ENCODE peak calls at places on chromosomes 2 and 18, in six cellular contexts. X is H4, C is kidney, U is ureter, W is AG08395, A is AML-193. V is an unnamed sample.

GRCh38 chr2:205730701-205731271 is 48.5 kb downstream of the NRP2 start:
- DNase-seq in X (no peak), C (no peak), U (no peak), W (no peak), A (no peak), V (no peak)

GRCh38 chr2:54539683-54540082 is 83.6 kb downstream of the SPTBN1 start:
- DNase-seq in X (no peak), C (no peak), U (no peak), W (no peak), A (no peak), V (no peak)

GRCh38 chr2:65227035-65227470 is 578 bp upstream of the ACTR2 start:
- DNase-seq in X (peak), C (no peak), U (peak), W (peak), A (peak), V (peak)

GRCh38 chr2:104939570-104940235 is 85.8 kb downstream of the POU3F3 start:
- DNase-seq in X (no peak), C (peak), U (no peak), W (no peak), A (no peak), V (no peak)

GRCh38 chr18:75105551-75106254 is 103.2 kb downstream of the PTGR3 start:
- DNase-seq in X (no peak), C (no peak), U (peak), W (no peak), A (no peak), V (no peak)

GRCh38 chr2:117832905-117833613 is 18.6 kb downstream of the DDX18 start:
- DNase-seq in X (peak), C (no peak), U (no peak), W (peak), A (no peak), V (no peak)

GRCh38 chr2:72043985-72044384 is 103.7 kb downstream of the CYP26B1 start:
- DNase-seq in X (no peak), C (no peak), U (no peak), W (no peak), A (no peak), V (no peak)

GRCh38 chr2:54809814-54810213 is 86.4 kb downstream of the EML6 start:
- DNase-seq in X (no peak), C (no peak), U (no peak), W (peak), A (no peak), V (no peak)

GRCh38 chr2:219453691-219454131 is 19.1 kb downstream of the SPEG start:
- DNase-seq in X (peak), C (no peak), U (peak), W (peak), A (no peak), V (no peak)

GRCh38 chr18:45541421-45541820 is 73.9 kb upstream of the SLC14A2 start:
- DNase-seq in X (no peak), C (no peak), U (no peak), W (no peak), A (no peak), V (no peak)

GRCh38 chr2:176562359-176563043 is 293.3 kb downstream of the MTX2 start:
- DNase-seq in X (peak), C (no peak), U (no peak), W (peak), A (no peak), V (no peak)

GRCh38 chr2:24399434-24400206 is 39.3 kb upstream of the ITSN2 start:
- DNase-seq in X (no peak), C (no peak), U (no peak), W (no peak), A (no peak), V (no peak)

GRCh38 chr18:25743661-25744151 is 346.7 kb downstream of the SS18 start:
- DNase-seq in X (no peak), C (no peak), U (no peak), W (no peak), A (no peak), V (no peak)

GRCh38 chr2:37020212-37020886 is 54.0 kb upstream of the STRN start:
- DNase-seq in X (no peak), C (peak), U (peak), W (peak), A (no peak), V (no peak)

GRCh38 chr2:40592223-40592622 is 140.3 kb upstream of the SLC8A1 start:
- DNase-seq in X (no peak), C (no peak), U (no peak), W (no peak), A (no peak), V (no peak)

GRCh38 chr2:174821628-174822027 is 57.4 kb upstream of the CHRNA1 start:
- DNase-seq in X (no peak), C (no peak), U (no peak), W (no peak), A (no peak), V (no peak)

GRCh38 chr2:240876035-240876474 is 7.4 kb downstream of the AGXT start:
- DNase-seq in X (no peak), C (peak), U (no peak), W (no peak), A (no peak), V (no peak)

GRCh38 chr2:130720036-130720435 is 8.8 kb upstream of the GPR148 start:
- DNase-seq in X (no peak), C (no peak), U (no peak), W (no peak), A (no peak), V (no peak)

GRCh38 chr18:74505776-74506175 is 9.6 kb downstream of the CNDP2 start:
- DNase-seq in X (no peak), C (peak), U (no peak), W (no peak), A (no peak), V (no peak)

GRCh38 chr2:61707984-61708852 is 145.6 kb downstream of the FAM161A start:
- DNase-seq in X (peak), C (no peak), U (no peak), W (no peak), A (no peak), V (no peak)

GRCh38 chr2:230134496-230135073 is 65.9 kb upstream of the SLC16A14 start:
- DNase-seq in X (peak), C (no peak), U (no peak), W (peak), A (peak), V (peak)

GRCh38 chr2:237299897-237300296 is 114.1 kb downstream of the COL6A3 start:
- DNase-seq in X (peak), C (no peak), U (no peak), W (peak), A (no peak), V (no peak)

GRCh38 chr2:44616616-44617266 is 255.0 kb downstream of the CAMKMT start:
- DNase-seq in X (no peak), C (no peak), U (no peak), W (no peak), A (no peak), V (no peak)